ENCODE peak calls at places on chromosomes 11 and 22, in six cellular contexts. One of them, this sample, is unnamed.

GRCh38 chr22:45294030-45294429 is 9.3 kb downstream of the UPK3A start:
- DNase-seq in GM12878: no peak
- DNase-seq in HepG2: no peak
- DNase-seq in H1: no peak
- DNase-seq in GM12891: no peak
- DNase-seq in K562: no peak
- DNase-seq in this sample: no peak

GRCh38 chr11:78893996-78894395 is 319.3 kb upstream of the NARS2 start:
- DNase-seq in GM12878: no peak
- DNase-seq in K562: no peak
- DNase-seq in HepG2: no peak
- DNase-seq in H1: no peak
- DNase-seq in GM12891: no peak
- DNase-seq in this sample: no peak

GRCh38 chr11:44243633-44244343 is 66.2 kb downstream of the ALX4 start:
- DNase-seq in H1: peak; percentile 56
- DNase-seq in K562: peak; percentile 26
- DNase-seq in GM12878: no peak
- DNase-seq in HepG2: peak; percentile 77
- DNase-seq in GM12891: no peak
- DNase-seq in this sample: no peak

GRCh38 chr11:123556633-123557032 is 97.8 kb downstream of the SCN3B start:
- DNase-seq in H1: no peak
- DNase-seq in K562: no peak
- DNase-seq in HepG2: no peak
- DNase-seq in GM12891: no peak
- DNase-seq in GM12878: no peak
- DNase-seq in this sample: no peak

GRCh38 chr11:59285716-59286260 is 72.9 kb upstream of the OR5AN1 start:
- DNase-seq in K562: no peak
- DNase-seq in GM12878: no peak
- DNase-seq in GM12891: no peak
- DNase-seq in H1: no peak
- DNase-seq in HepG2: no peak
- DNase-seq in this sample: no peak

GRCh38 chr11:70490723-70491558 is 92.6 kb downstream of the CTTN start:
- DNase-seq in K562: no peak
- DNase-seq in HepG2: no peak
- DNase-seq in GM12878: no peak
- DNase-seq in GM12891: no peak
- DNase-seq in H1: no peak
- DNase-seq in this sample: no peak

GRCh38 chr11:130831506-130832385 is 84.5 kb downstream of the SNX19 start:
- DNase-seq in K562: no peak
- DNase-seq in HepG2: no peak
- DNase-seq in GM12878: no peak
- DNase-seq in GM12891: no peak
- DNase-seq in H1: no peak
- DNase-seq in this sample: no peak

GRCh38 chr22:38228873-38229740 is 27.3 kb downstream of the MAFF start:
- DNase-seq in GM12878: no peak
- DNase-seq in H1: no peak
- DNase-seq in K562: no peak
- DNase-seq in GM12891: no peak
- DNase-seq in HepG2: peak; percentile 54
- DNase-seq in this sample: no peak

GRCh38 chr22:48099671-48100070 is 1337.2 kb downstream of the TBC1D22A start:
- DNase-seq in GM12891: no peak
- DNase-seq in HepG2: no peak
- DNase-seq in K562: no peak
- DNase-seq in H1: no peak
- DNase-seq in GM12878: no peak
- DNase-seq in this sample: no peak

GRCh38 chr11:47464479-47464878 is 15.5 kb upstream of the RAPSN start:
- DNase-seq in GM12878: no peak
- DNase-seq in GM12891: no peak
- DNase-seq in K562: peak; percentile 16
- DNase-seq in H1: no peak
- DNase-seq in HepG2: no peak
- DNase-seq in this sample: no peak

GRCh38 chr11:71120346-71120963 is 131.9 kb downstream of the SHANK2 start:
- DNase-seq in H1: peak; percentile 73
- DNase-seq in GM12878: no peak
- DNase-seq in GM12891: no peak
- DNase-seq in K562: peak; percentile 8
- DNase-seq in HepG2: peak; percentile 38
- DNase-seq in this sample: no peak

GRCh38 chr11:8684600-8685290 is 2.2 kb downstream of the RPL27A start:
- DNase-seq in HepG2: no peak
- DNase-seq in GM12878: no peak
- DNase-seq in GM12891: no peak
- DNase-seq in K562: no peak
- DNase-seq in H1: no peak
- DNase-seq in this sample: no peak

GRCh38 chr22:29710922-29711593 is 8.7 kb upstream of the CABP7 start:
- DNase-seq in HepG2: no peak
- DNase-seq in GM12878: no peak
- DNase-seq in GM12891: no peak
- DNase-seq in K562: no peak
- DNase-seq in H1: no peak
- DNase-seq in this sample: no peak

GRCh38 chr11:110897035-110897434 is 184.8 kb upstream of the ARHGAP20 start:
- DNase-seq in GM12891: no peak
- DNase-seq in K562: no peak
- DNase-seq in GM12878: no peak
- DNase-seq in HepG2: no peak
- DNase-seq in H1: no peak
- DNase-seq in this sample: no peak

GRCh38 chr22:25898707-25899365 is 156.8 kb downstream of the MYO18B start:
- DNase-seq in K562: peak; percentile 19
- DNase-seq in H1: peak; percentile 17
- DNase-seq in HepG2: peak; percentile 9
- DNase-seq in GM12878: no peak
- DNase-seq in GM12891: no peak
- DNase-seq in this sample: no peak

GRCh38 chr11:132050577-132051180 is 680.3 kb downstream of the NTM start:
- DNase-seq in GM12891: no peak
- DNase-seq in H1: no peak
- DNase-seq in K562: no peak
- DNase-seq in HepG2: no peak
- DNase-seq in GM12878: no peak
- DNase-seq in this sample: no peak

GRCh38 chr22:16936625-16937024 is 71.4 kb downstream of the GAB4 start:
- DNase-seq in GM12891: no peak
- DNase-seq in H1: no peak
- DNase-seq in K562: no peak
- DNase-seq in HepG2: no peak
- DNase-seq in GM12878: no peak
- DNase-seq in this sample: no peak

GRCh38 chr11:128342511-128343133 is 244.7 kb downstream of the ETS1 start:
- DNase-seq in K562: no peak
- DNase-seq in GM12878: peak; percentile 39
- DNase-seq in HepG2: peak; percentile 60
- DNase-seq in GM12891: peak; percentile 32
- DNase-seq in H1: no peak
- DNase-seq in this sample: peak; percentile 25

GRCh38 chr11:17924713-17925112 is 88.1 kb downstream of the SERGEF start:
- DNase-seq in K562: no peak
- DNase-seq in GM12891: no peak
- DNase-seq in HepG2: no peak
- DNase-seq in GM12878: no peak
- DNase-seq in H1: no peak
- DNase-seq in this sample: no peak

GRCh38 chr11:8928981-8929615 is 3.6 kb downstream of the C11orf16 start:
- DNase-seq in H1: no peak
- DNase-seq in GM12878: no peak
- DNase-seq in K562: no peak
- DNase-seq in HepG2: peak; percentile 48
- DNase-seq in GM12891: no peak
- DNase-seq in this sample: no peak

GRCh38 chr11:132838621-132839020 is 693.7 kb downstream of the OPCML start:
- DNase-seq in H1: no peak
- DNase-seq in GM12878: no peak
- DNase-seq in K562: no peak
- DNase-seq in HepG2: no peak
- DNase-seq in GM12891: no peak
- DNase-seq in this sample: no peak

GRCh38 chr11:130789241-130789640 is 127.0 kb downstream of the SNX19 start:
- DNase-seq in H1: no peak
- DNase-seq in GM12891: no peak
- DNase-seq in GM12878: no peak
- DNase-seq in HepG2: no peak
- DNase-seq in K562: no peak
- DNase-seq in this sample: no peak

GRCh38 chr11:126839496-126839895 is 161.1 kb downstream of the KIRREL3 start:
- DNase-seq in GM12891: no peak
- DNase-seq in H1: no peak
- DNase-seq in K562: peak; percentile 9
- DNase-seq in GM12878: no peak
- DNase-seq in HepG2: no peak
- DNase-seq in this sample: no peak

GRCh38 chr22:18024276-18024939 is at the start of gene MICAL3:
- DNase-seq in GM12891: peak; percentile 82
- DNase-seq in K562: peak; percentile 77
- DNase-seq in H1: no peak
- DNase-seq in GM12878: no peak
- DNase-seq in HepG2: no peak
- DNase-seq in this sample: peak; percentile 81

GRCh38 chr11:126716456-126717083 is 284.0 kb downstream of the KIRREL3 start:
- DNase-seq in HepG2: peak; percentile 3
- DNase-seq in GM12891: peak; percentile 46
- DNase-seq in GM12878: no peak
- DNase-seq in H1: no peak
- DNase-seq in K562: peak; percentile 56
- DNase-seq in this sample: no peak

GRCh38 chr11:61505640-61506155 is 2.9 kb upstream of the LRRC10B start:
- DNase-seq in HepG2: no peak
- DNase-seq in H1: no peak
- DNase-seq in GM12878: no peak
- DNase-seq in K562: no peak
- DNase-seq in GM12891: no peak
- DNase-seq in this sample: no peak

GRCh38 chr22:46573781-46574437 is 36.5 kb upstream of the CELSR1 start:
- DNase-seq in HepG2: no peak
- DNase-seq in H1: no peak
- DNase-seq in GM12891: no peak
- DNase-seq in K562: no peak
- DNase-seq in GM12878: no peak
- DNase-seq in this sample: no peak

GRCh38 chr11:77547863-77548551 is 41.7 kb upstream of the AQP11 start:
- DNase-seq in H1: peak; percentile 46
- DNase-seq in K562: peak; percentile 70
- DNase-seq in GM12878: peak; percentile 38
- DNase-seq in HepG2: peak; percentile 56
- DNase-seq in GM12891: peak; percentile 28
- DNase-seq in this sample: peak; percentile 13

GRCh38 chr11:77547047-77547836 is 42.5 kb upstream of the AQP11 start:
- DNase-seq in GM12878: no peak
- DNase-seq in GM12891: no peak
- DNase-seq in HepG2: no peak
- DNase-seq in H1: no peak
- DNase-seq in K562: no peak
- DNase-seq in this sample: no peak

DNA sequence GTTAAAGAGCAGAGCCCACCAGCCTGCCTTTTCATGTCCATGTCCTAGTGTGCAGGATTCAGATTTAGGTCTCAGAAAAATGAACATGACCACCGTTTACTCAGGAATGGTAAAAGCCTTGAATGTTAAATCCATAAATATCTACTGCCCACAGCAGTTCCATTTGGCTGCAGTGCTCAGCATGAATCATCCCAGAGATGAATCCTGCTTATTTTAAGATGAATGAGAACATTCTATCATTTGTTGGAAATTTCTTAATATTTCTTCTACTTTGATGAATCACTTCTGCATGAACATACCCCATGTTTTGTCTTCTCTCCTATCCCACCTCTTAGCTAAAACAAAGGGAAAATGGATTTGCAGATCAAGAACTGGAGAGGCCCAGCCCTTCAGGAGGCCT is 47.5 kb upstream of the AQP11 start:
- DNase-seq in GM12878: no peak
- DNase-seq in HepG2: no peak
- DNase-seq in H1: no peak
- DNase-seq in K562: no peak
- DNase-seq in GM12891: no peak
- DNase-seq in this sample: no peak
- TF ChIP-seq POLR2AphosphoS5 in GM12878: no peak
- TF ChIP-seq POLR2AphosphoS5 in HepG2: no peak
- TF ChIP-seq POLR2AphosphoS5 in H1: no peak
- TF ChIP-seq POLR2AphosphoS5 in K562: no peak
- TF ChIP-seq POLR2AphosphoS5 in GM12891: no peak
- TF ChIP-seq POLR2AphosphoS5 in this sample: no peak

GRCh38 chr11:121429556-121429955 is 22.6 kb upstream of the SORL1 start:
- DNase-seq in K562: no peak
- DNase-seq in HepG2: no peak
- DNase-seq in GM12891: no peak
- DNase-seq in H1: no peak
- DNase-seq in GM12878: no peak
- DNase-seq in this sample: no peak
- TF ChIP-seq POLR2A in K562: no peak
- TF ChIP-seq POLR2A in HepG2: no peak
- TF ChIP-seq POLR2A in GM12891: no peak
- TF ChIP-seq POLR2A in H1: no peak
- TF ChIP-seq POLR2A in GM12878: no peak
- TF ChIP-seq POLR2A in this sample: no peak

GRCh38 chr11:76769071-76769560 is 14.0 kb upstream of the TSKU start:
- DNase-seq in HepG2: no peak
- DNase-seq in H1: no peak
- DNase-seq in GM12878: no peak
- DNase-seq in GM12891: no peak
- DNase-seq in K562: no peak
- DNase-seq in this sample: no peak
- TF ChIP-seq TAF1 in HepG2: no peak
- TF ChIP-seq TAF1 in H1: no peak
- TF ChIP-seq TAF1 in GM12878: no peak
- TF ChIP-seq TAF1 in GM12891: no peak
- TF ChIP-seq TAF1 in K562: no peak
- TF ChIP-seq TAF1 in this sample: no peak

DNA sequence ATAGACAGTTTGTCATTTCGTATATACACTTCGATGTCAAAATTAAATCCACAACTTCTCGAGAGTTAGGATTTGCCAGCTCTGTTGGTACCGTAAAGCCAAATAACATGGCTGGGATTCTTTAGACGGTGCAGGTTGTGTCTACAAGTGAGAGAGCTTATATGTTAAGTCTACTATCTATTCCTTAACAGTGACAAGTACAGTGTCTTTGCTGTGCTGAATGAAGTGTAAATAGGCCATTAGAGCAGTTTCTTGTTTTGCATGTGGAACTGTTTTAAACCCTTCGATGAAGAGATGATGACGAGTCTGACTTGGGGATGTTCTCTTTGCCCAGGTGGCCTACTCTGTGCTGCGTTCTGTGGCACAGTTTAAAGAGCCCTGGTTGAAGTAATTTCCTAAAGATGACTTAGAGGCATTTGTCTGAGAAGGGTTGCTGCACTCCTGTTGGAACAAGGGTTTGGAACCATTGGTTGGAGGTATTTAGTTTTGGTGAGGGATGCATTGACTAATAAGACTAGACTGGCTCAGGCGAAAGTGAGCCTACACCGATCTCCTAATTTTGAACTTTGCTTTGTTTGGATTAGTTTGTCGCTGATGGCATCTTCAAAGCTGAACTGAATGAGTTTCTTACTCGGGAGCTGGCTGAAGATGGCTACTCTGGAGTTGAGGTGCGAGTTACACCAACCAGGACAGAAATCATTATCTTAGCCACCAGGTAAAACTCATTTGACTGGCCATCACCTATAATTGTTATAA is 970 bp downstream of the RPS3 start:
- DNase-seq in GM12878: no peak
- DNase-seq in K562: peak; percentile 44
- DNase-seq in H1: no peak
- DNase-seq in GM12891: no peak
- DNase-seq in HepG2: peak; percentile 49
- DNase-seq in this sample: no peak
- TF ChIP-seq POLR2AphosphoS5 in GM12878: no peak
- TF ChIP-seq POLR2AphosphoS5 in K562: no peak
- TF ChIP-seq POLR2AphosphoS5 in H1: peak; percentile 67
- TF ChIP-seq POLR2AphosphoS5 in GM12891: no peak
- TF ChIP-seq POLR2AphosphoS5 in HepG2: no peak
- TF ChIP-seq POLR2AphosphoS5 in this sample: no peak

This sample was measured in GM12892.